ENCODE peak calls at places on chromosomes 4 and X, in four cellular contexts. One of them, this sample, is unnamed.

GRCh38 chr4:186651624-186652023 is 72.0 kb downstream of the FAT1 start:
- DNase-seq in endothelial cell of umbilical vein: peak
- DNase-seq in IMR-90: no peak
- DNase-seq in H9: no peak
- DNase-seq in this sample: peak

GRCh38 chrX:153400146-153401132 is 711 bp downstream of the PNMA6E start:
- DNase-seq in endothelial cell of umbilical vein: peak
- DNase-seq in IMR-90: no peak
- DNase-seq in H9: peak
- DNase-seq in this sample: no peak

GRCh38 chrX:39953879-39954278 is 143.9 kb downstream of the BCOR start:
- DNase-seq in endothelial cell of umbilical vein: peak
- DNase-seq in IMR-90: peak
- DNase-seq in H9: no peak
- DNase-seq in this sample: peak

GRCh38 chrX:129688097-129688496 is 33.3 kb upstream of the APLN start:
- DNase-seq in endothelial cell of umbilical vein: no peak
- DNase-seq in IMR-90: no peak
- DNase-seq in H9: no peak
- DNase-seq in this sample: no peak

GRCh38 chr4:1830642-1831228 is 25.2 kb downstream of the LETM1 start:
- DNase-seq in endothelial cell of umbilical vein: no peak
- DNase-seq in IMR-90: no peak
- DNase-seq in H9: no peak
- DNase-seq in this sample: no peak

GRCh38 chrX:6041630-6042029 is 187.0 kb downstream of the NLGN4X start:
- DNase-seq in endothelial cell of umbilical vein: no peak
- DNase-seq in IMR-90: no peak
- DNase-seq in H9: no peak
- DNase-seq in this sample: no peak

GRCh38 chrX:93538575-93538974 is 134.8 kb downstream of the NAP1L3 start:
- DNase-seq in endothelial cell of umbilical vein: no peak
- DNase-seq in IMR-90: no peak
- DNase-seq in H9: no peak
- DNase-seq in this sample: no peak

GRCh38 chr4:145101091-145101490 is 3.0 kb downstream of the ABCE1 start:
- DNase-seq in endothelial cell of umbilical vein: no peak
- DNase-seq in IMR-90: no peak
- DNase-seq in H9: no peak
- DNase-seq in this sample: no peak

GRCh38 chr4:22465349-22465748 is 50.5 kb downstream of the ADGRA3 start:
- DNase-seq in endothelial cell of umbilical vein: no peak
- DNase-seq in IMR-90: no peak
- DNase-seq in H9: no peak
- DNase-seq in this sample: no peak

GRCh38 chr4:39922389-39922788 is 55.3 kb downstream of the PDS5A start:
- DNase-seq in endothelial cell of umbilical vein: no peak
- DNase-seq in IMR-90: no peak
- DNase-seq in H9: no peak
- DNase-seq in this sample: no peak

GRCh38 chrX:150050387-150050786 is 112.1 kb upstream of the EOLA2 start:
- DNase-seq in endothelial cell of umbilical vein: no peak
- DNase-seq in IMR-90: no peak
- DNase-seq in H9: no peak
- DNase-seq in this sample: no peak

GRCh38 chr4:25144870-25145481 is 15.3 kb downstream of the SEPSECS start:
- DNase-seq in endothelial cell of umbilical vein: peak
- DNase-seq in IMR-90: peak
- DNase-seq in H9: no peak
- DNase-seq in this sample: peak

GRCh38 chr4:86449746-86450145 is 89.9 kb upstream of the MAPK10 start:
- DNase-seq in endothelial cell of umbilical vein: no peak
- DNase-seq in IMR-90: no peak
- DNase-seq in H9: no peak
- DNase-seq in this sample: no peak

GRCh38 chrX:41388543-41388942 is 54.6 kb downstream of the DDX3X start:
- DNase-seq in endothelial cell of umbilical vein: no peak
- DNase-seq in IMR-90: no peak
- DNase-seq in H9: no peak
- DNase-seq in this sample: no peak

GRCh38 chrX:37441377-37441776 is 92.2 kb downstream of the PRRG1 start:
- DNase-seq in endothelial cell of umbilical vein: no peak
- DNase-seq in IMR-90: no peak
- DNase-seq in H9: no peak
- DNase-seq in this sample: no peak

GRCh38 chr4:71025654-71026053 is 32.2 kb downstream of the DCK start:
- DNase-seq in endothelial cell of umbilical vein: no peak
- DNase-seq in IMR-90: no peak
- DNase-seq in H9: no peak
- DNase-seq in this sample: no peak

GRCh38 chr4:337932-338758 is 531 bp downstream of the ZNF141 start:
- DNase-seq in endothelial cell of umbilical vein: no peak
- DNase-seq in IMR-90: peak
- DNase-seq in H9: no peak
- DNase-seq in this sample: peak

GRCh38 chr4:337143-337931 is at the start of gene ZNF141:
- DNase-seq in endothelial cell of umbilical vein: peak
- DNase-seq in IMR-90: peak
- DNase-seq in H9: peak
- DNase-seq in this sample: peak

GRCh38 chr4:336893-337142 is 796 bp upstream of the ZNF141 start:
- DNase-seq in endothelial cell of umbilical vein: no peak
- DNase-seq in IMR-90: no peak
- DNase-seq in H9: no peak
- DNase-seq in this sample: no peak

GRCh38 chr4:335515-335914 is 2.1 kb upstream of the ZNF141 start:
- DNase-seq in endothelial cell of umbilical vein: no peak
- DNase-seq in IMR-90: no peak
- DNase-seq in H9: no peak
- DNase-seq in this sample: no peak

GRCh38 chr4:336099-336892 is 1.3 kb upstream of the ZNF141 start:
- DNase-seq in endothelial cell of umbilical vein: no peak
- DNase-seq in IMR-90: no peak
- DNase-seq in H9: peak
- DNase-seq in this sample: no peak
- H2AFZ ChIP-seq in endothelial cell of umbilical vein: peak
- H2AFZ ChIP-seq in IMR-90: peak
- H2AFZ ChIP-seq in H9: no peak
- H2AFZ ChIP-seq in this sample: peak

GRCh38 chr4:172997851-172998250 is 170.8 kb upstream of the GALNT7 start:
- DNase-seq in endothelial cell of umbilical vein: no peak
- DNase-seq in IMR-90: peak
- DNase-seq in H9: no peak
- DNase-seq in this sample: no peak

GRCh38 chr4:172997217-172997609 is 171.4 kb upstream of the GALNT7 start:
- DNase-seq in endothelial cell of umbilical vein: no peak
- DNase-seq in IMR-90: no peak
- DNase-seq in H9: no peak
- DNase-seq in this sample: no peak

GRCh38 chr4:172995704-172996103 is 172.9 kb upstream of the GALNT7 start:
- DNase-seq in endothelial cell of umbilical vein: no peak
- DNase-seq in IMR-90: no peak
- DNase-seq in H9: no peak
- DNase-seq in this sample: no peak

GRCh38 chr4:172995161-172995560 is 173.4 kb upstream of the GALNT7 start:
- DNase-seq in endothelial cell of umbilical vein: no peak
- DNase-seq in IMR-90: peak
- DNase-seq in H9: no peak
- DNase-seq in this sample: peak

DNA sequence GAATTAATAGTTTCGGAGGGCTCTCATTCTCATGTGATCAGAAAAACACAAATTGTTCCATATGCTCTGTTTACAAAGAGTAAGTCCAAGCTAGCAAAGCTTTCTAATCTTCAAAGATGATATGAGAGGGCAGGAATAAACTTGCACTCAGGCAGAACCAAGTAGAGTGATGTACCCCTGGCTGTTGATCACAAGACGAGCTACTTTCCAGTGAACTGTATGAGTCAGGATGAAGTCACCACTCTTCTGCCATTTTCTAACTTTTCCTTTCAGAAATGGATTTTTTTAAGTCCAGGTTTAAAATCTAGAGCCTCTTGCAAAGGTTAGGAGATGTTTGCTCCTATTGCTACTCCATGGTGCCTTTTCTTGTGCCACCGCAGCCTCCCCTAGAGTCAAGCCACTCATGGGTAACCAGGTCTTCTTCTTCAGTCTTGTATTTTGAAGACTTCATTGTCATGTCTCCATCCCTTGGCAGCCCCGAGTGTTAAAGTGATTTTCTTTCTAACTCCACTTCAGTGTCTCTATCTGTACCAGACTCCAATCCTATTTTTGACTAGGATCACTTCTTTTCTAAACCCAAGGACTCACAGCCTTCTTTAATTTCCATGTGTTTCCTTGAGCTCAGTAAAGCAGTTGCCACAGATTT is 171.9 kb upstream of the GALNT7 start:
- DNase-seq in endothelial cell of umbilical vein: peak
- DNase-seq in IMR-90: peak
- DNase-seq in H9: no peak
- DNase-seq in this sample: peak
- H2AFZ ChIP-seq in endothelial cell of umbilical vein: peak
- H2AFZ ChIP-seq in IMR-90: peak
- H2AFZ ChIP-seq in H9: no peak
- H2AFZ ChIP-seq in this sample: peak

GRCh38 chrX:12967711-12968465 is 7.0 kb upstream of the TMSB4X start:
- DNase-seq in endothelial cell of umbilical vein: no peak
- DNase-seq in IMR-90: no peak
- DNase-seq in H9: no peak
- DNase-seq in this sample: no peak
- H2AFZ ChIP-seq in endothelial cell of umbilical vein: no peak
- H2AFZ ChIP-seq in IMR-90: peak
- H2AFZ ChIP-seq in H9: no peak
- H2AFZ ChIP-seq in this sample: no peak

GRCh38 chr4:124974163-124974562 is 261.6 kb upstream of the ANKRD50 start:
- DNase-seq in endothelial cell of umbilical vein: no peak
- DNase-seq in IMR-90: no peak
- DNase-seq in H9: no peak
- DNase-seq in this sample: peak
- H2AFZ ChIP-seq in endothelial cell of umbilical vein: no peak
- H2AFZ ChIP-seq in IMR-90: no peak
- H2AFZ ChIP-seq in H9: no peak
- H2AFZ ChIP-seq in this sample: no peak